ENCODE peak calls at places on chromosomes 13 and 19, in nine cellular contexts. S is activated gamma-delta T cell treated with Interleukin-2 at 50 U/mL for 16 hours, C is GDM1, V is T-helper 1 cell, L is C1 segment of cervical spinal cord, H is amygdala, A is cardiac muscle cell, W is RWPE1, U is NB4. I is an unnamed sample.

GRCh38 chr19:34578173-34578572 is 96.6 kb downstream of the WTIP start:
- DNase-seq in S (no peak), C (no peak), V (no peak), L (no peak), H (no peak), A (no peak), W (no peak), U (no peak), I (no peak)

GRCh38 chr19:49973987-49974386 is 13.0 kb upstream of the SIGLEC11 start:
- DNase-seq in S (no peak), C (no peak), V (no peak), L (no peak), H (no peak), A (no peak), W (no peak), U (peak), I (no peak)

GRCh38 chr19:50703915-50704548 is 15.6 kb downstream of the SHANK1 start:
- DNase-seq in S (no peak), C (no peak), V (no peak), L (no peak), H (no peak), A (peak), W (no peak), U (peak), I (no peak)

GRCh38 chr19:57026476-57026875 is 93.3 kb upstream of the USP29 start:
- DNase-seq in S (no peak), C (no peak), V (no peak), L (no peak), H (no peak), A (no peak), W (no peak), U (no peak), I (no peak)

GRCh38 chr13:104592127-104592526 is 1525.9 kb upstream of the SLC10A2 start:
- DNase-seq in S (no peak), C (no peak), V (no peak), L (no peak), H (no peak), A (peak), W (peak), U (no peak), I (no peak)

GRCh38 chr13:62033932-62034331 is 618.3 kb upstream of the PCDH20 start:
- DNase-seq in S (no peak), C (no peak), V (no peak), L (no peak), H (no peak), A (no peak), W (no peak), U (no peak), I (no peak)

GRCh38 chr13:46109451-46109850 is 4.6 kb upstream of the CPB2 start:
- DNase-seq in S (no peak), C (no peak), V (no peak), L (no peak), H (no peak), A (no peak), W (no peak), U (no peak), I (no peak)

GRCh38 chr19:4986471-4986888 is 17.6 kb downstream of the KDM4B start:
- DNase-seq in S (no peak), C (no peak), V (no peak), L (no peak), H (no peak), A (no peak), W (no peak), U (no peak), I (no peak)

GRCh38 chr19:45920458-45920857 is 5.9 kb upstream of the NANOS2 start:
- DNase-seq in S (no peak), C (no peak), V (no peak), L (no peak), H (no peak), A (no peak), W (no peak), U (peak), I (no peak)

GRCh38 chr13:24683833-24684599 is 3.8 kb downstream of the ATP12A start:
- DNase-seq in S (peak), C (peak), V (no peak), L (no peak), H (no peak), A (peak), W (peak), U (peak), I (peak)

GRCh38 chr19:48629599-48630288 is 7.4 kb downstream of the DBP start:
- DNase-seq in S (no peak), C (no peak), V (no peak), L (peak), H (no peak), A (peak), W (no peak), U (peak), I (peak)

GRCh38 chr19:38211779-38212178 is 12.2 kb downstream of the DPF1 start:
- DNase-seq in S (no peak), C (no peak), V (no peak), L (no peak), H (no peak), A (no peak), W (no peak), U (no peak), I (peak)

GRCh38 chr13:25141042-25141441 is 31.0 kb downstream of the AMER2 start:
- DNase-seq in S (no peak), C (no peak), V (no peak), L (no peak), H (no peak), A (no peak), W (no peak), U (no peak), I (no peak)

GRCh38 chr19:33675501-33676124 is 53.9 kb downstream of the CHST8 start:
- DNase-seq in S (no peak), C (no peak), V (no peak), L (peak), H (no peak), A (no peak), W (no peak), U (no peak), I (peak)

GRCh38 chr13:100668408-100668807 is 6.2 kb downstream of the TMTC4 start:
- DNase-seq in S (no peak), C (no peak), V (no peak), L (no peak), H (no peak), A (peak), W (no peak), U (no peak), I (no peak)

GRCh38 chr13:27960362-27961226 is 8.5 kb downstream of the CDX2 start:
- DNase-seq in S (no peak), C (peak), V (no peak), L (no peak), H (no peak), A (peak), W (peak), U (peak), I (no peak)

GRCh38 chr19:55472463-55472862 is 4.0 kb upstream of the ZNF628 start:
- DNase-seq in S (no peak), C (no peak), V (no peak), L (no peak), H (no peak), A (peak), W (peak), U (no peak), I (no peak)

GRCh38 chr13:22114630-22115311 is 443.9 kb downstream of the FGF9 start:
- DNase-seq in S (peak), C (peak), V (no peak), L (no peak), H (no peak), A (peak), W (no peak), U (peak), I (no peak)

GRCh38 chr13:55788548-55788947 is 1352.2 kb upstream of the PRR20A start:
- DNase-seq in S (no peak), C (no peak), V (no peak), L (no peak), H (no peak), A (no peak), W (no peak), U (no peak), I (no peak)

GRCh38 chr13:109694972-109695371 is 91.4 kb downstream of the IRS2 start:
- DNase-seq in S (no peak), C (no peak), V (no peak), L (no peak), H (no peak), A (no peak), W (no peak), U (peak), I (no peak)

GRCh38 chr13:25869941-25870340 is 181.9 kb downstream of the SHISA2 start:
- DNase-seq in S (no peak), C (no peak), V (no peak), L (peak), H (no peak), A (no peak), W (no peak), U (no peak), I (no peak)

GRCh38 chr13:24234200-24234915 is 73.8 kb downstream of the SPATA13 start:
- DNase-seq in S (no peak), C (no peak), V (no peak), L (no peak), H (no peak), A (no peak), W (no peak), U (no peak), I (no peak)

GRCh38 chr13:50123515-50123861 is 108.2 kb downstream of the KCNRG start:
- DNase-seq in S (no peak), C (no peak), V (no peak), L (peak), H (no peak), A (no peak), W (no peak), U (no peak), I (no peak)

GRCh38 chr13:39998166-39998565 is 342.7 kb downstream of the COG6 start:
- DNase-seq in S (no peak), C (no peak), V (no peak), L (no peak), H (no peak), A (no peak), W (no peak), U (no peak), I (no peak)

GRCh38 chr13:94956407-94957110 is 244.2 kb upstream of the SOX21 start:
- DNase-seq in S (no peak), C (no peak), V (no peak), L (no peak), H (peak), A (no peak), W (no peak), U (no peak), I (peak)

GRCh38 chr13:76967031-76967430 is 18.7 kb downstream of the ACOD1 start:
- DNase-seq in S (no peak), C (no peak), V (no peak), L (no peak), H (no peak), A (no peak), W (no peak), U (no peak), I (no peak)

GRCh38 chr13:49246850-49247721 is 639 bp upstream of the CDADC1 start:
- DNase-seq in S (no peak), C (no peak), V (no peak), L (no peak), H (no peak), A (no peak), W (no peak), U (peak), I (no peak)

GRCh38 chr13:94309997-94310842 is 169.3 kb downstream of the DCT start:
- DNase-seq in S (no peak), C (no peak), V (no peak), L (no peak), H (no peak), A (peak), W (peak), U (no peak), I (no peak)